ENCODE peak calls at places on chromosomes 13 and 19, in six cellular contexts. B is central memory CD8-positive, alpha-beta T cell; L is kidney glomerular epithelial cell; J is lower lobe of right lung; T is cardiac muscle cell; C is HT1080. H is an unnamed sample.

GRCh38 chr19:15418112-15418587 is 638 bp downstream of the AKAP8L start:
- DNase-seq in C (no peak), B (no peak), L (peak; percentile 26), T (peak; percentile 50), J (no peak), H (peak; percentile 49)

GRCh38 chr13:102900193-102900608 is 54.4 kb downstream of the ERCC5 start:
- DNase-seq in C (no peak), B (no peak), L (no peak), J (no peak), T (no peak), H (no peak)

GRCh38 chr19:42097461-42097860 is 21.5 kb downstream of the ZNF574 start:
- DNase-seq in B (no peak), T (no peak), L (no peak), C (no peak), J (no peak), H (no peak)

GRCh38 chr13:88246239-88246638 is 575.1 kb downstream of the SLITRK5 start:
- DNase-seq in L (no peak), T (no peak), C (no peak), B (no peak), J (no peak), H (no peak)

GRCh38 chr13:50531917-50532899 is 311.3 kb downstream of the DLEU7 start:
- DNase-seq in B (no peak), C (peak; percentile 46), J (no peak), T (peak; percentile 67), L (peak; percentile 43), H (peak; percentile 49)

GRCh38 chr19:54190942-54191670 is at the start of gene TSEN34:
- DNase-seq in B (no peak), T (peak; percentile 91), J (peak; percentile 93), C (no peak), L (peak; percentile 79), H (no peak)

GRCh38 chr19:18966304-18966703 is 25.3 kb upstream of the HOMER3 start:
- DNase-seq in J (no peak), T (no peak), B (no peak), L (no peak), C (no peak), H (no peak)

GRCh38 chr19:1446713-1447564 is 3.0 kb upstream of the APC2 start:
- DNase-seq in L (no peak), B (no peak), C (no peak), T (no peak), J (no peak), H (no peak)

GRCh38 chr13:113848431-113849260 is 15.2 kb downstream of the GAS6 start:
- DNase-seq in B (no peak), T (no peak), J (no peak), C (no peak), L (no peak), H (no peak)

GRCh38 chr19:40217027-40217810 is 965 bp downstream of the TTC9B start:
- DNase-seq in B (no peak), J (peak; percentile 73), T (no peak), C (no peak), L (no peak), H (no peak)

GRCh38 chr13:95805921-95806320 is 129.0 kb downstream of the DNAJC3 start:
- DNase-seq in J (no peak), L (no peak), B (no peak), C (no peak), T (no peak), H (no peak)

GRCh38 chr19:1087813-1088418 is 7.3 kb downstream of the POLR2E start:
- DNase-seq in J (peak; percentile 84), L (no peak), T (no peak), C (no peak), B (no peak), H (no peak)

GRCh38 chr13:42746846-42747245 is 34.5 kb upstream of the FAM216B start:
- DNase-seq in C (peak; percentile 42), B (no peak), J (no peak), T (no peak), L (no peak), H (no peak)

GRCh38 chr19:43562698-43563241 is 12.6 kb downstream of the XRCC1 start:
- DNase-seq in C (peak; percentile 100), L (peak; percentile 43), T (peak; percentile 88), B (peak; percentile 66), J (peak; percentile 88), H (peak; percentile 65)

GRCh38 chr19:12597594-12597993 is 13.0 kb downstream of the ZNF490 start:
- DNase-seq in C (no peak), T (no peak), L (no peak), J (no peak), B (no peak), H (no peak)

GRCh38 chr19:31408460-31409124 is 59.4 kb upstream of the TSHZ3 start:
- DNase-seq in L (peak; percentile 65), C (peak; percentile 93), T (peak; percentile 98), B (no peak), J (no peak), H (peak; percentile 27)

GRCh38 chr13:109211616-109212015 is 574.8 kb downstream of the IRS2 start:
- DNase-seq in J (no peak), C (no peak), B (no peak), L (no peak), T (no peak), H (peak; percentile 30)

GRCh38 chr13:27641711-27642502 is 20.2 kb downstream of the POLR1D start:
- DNase-seq in B (no peak), L (no peak), J (no peak), C (no peak), T (no peak), H (no peak)

GRCh38 chr13:91574756-91575155 is 176.3 kb downstream of the GPC5 start:
- DNase-seq in J (no peak), C (no peak), L (no peak), T (peak; percentile 3), B (no peak), H (peak; percentile 11)

GRCh38 chr13:72255908-72256307 is 388.9 kb upstream of the DACH1 start:
- DNase-seq in J (no peak), C (peak; percentile 61), B (no peak), L (peak; percentile 42), T (peak; percentile 2), H (peak; percentile 66)

GRCh38 chr19:48818234-48818823 is 7.5 kb upstream of the BCAT2 start:
- DNase-seq in C (no peak), L (no peak), T (no peak), B (no peak), J (peak; percentile 83), H (no peak)

GRCh38 chr13:32951580-32951979 is 64.6 kb upstream of the KL start:
- DNase-seq in J (no peak), B (no peak), T (no peak), C (no peak), L (no peak), H (no peak)

GRCh38 chr13:105410602-105411001 is 1124.9 kb downstream of the EFNB2 start:
- DNase-seq in B (no peak), T (peak; percentile 61), L (no peak), J (peak; percentile 65), C (peak; percentile 16), H (no peak)

GRCh38 chr19:18915639-18916038 is 3.5 kb downstream of the COPE start:
- DNase-seq in C (no peak), L (no peak), B (no peak), J (no peak), T (peak; percentile 40), H (peak; percentile 25)

GRCh38 chr19:33221641-33222040 is 4.0 kb downstream of the SLC7A10 start:
- DNase-seq in C (peak; percentile 27), L (no peak), T (peak; percentile 32), B (no peak), J (no peak), H (no peak)

GRCh38 chr13:80010846-80011245 is 330.1 kb downstream of the SPRY2 start:
- DNase-seq in T (no peak), B (no peak), J (no peak), C (no peak), L (no peak), H (no peak)

GRCh38 chr13:79647518-79647917 is 166.6 kb downstream of the NDFIP2 start:
- DNase-seq in B (no peak), J (no peak), L (peak; percentile 43), C (peak; percentile 6), T (no peak), H (peak; percentile 85)

GRCh38 chr19:14410775-14411134 is 8.4 kb downstream of the DDX39A start:
- DNase-seq in J (no peak), T (no peak), L (no peak), C (no peak), B (no peak), H (no peak)

GRCh38 chr13:27401210-27401609 is 23.2 kb upstream of the GTF3A start:
- DNase-seq in T (no peak), B (no peak), L (no peak), C (no peak), J (peak; percentile 59), H (peak; percentile 8)

GRCh38 chr13:109610517-109610916 is 175.9 kb downstream of the IRS2 start:
- DNase-seq in C (peak; percentile 26), T (peak; percentile 19), B (peak; percentile 14), J (peak; percentile 69), L (no peak), H (no peak)

GRCh38 chr19:56332695-56333094 is 18.1 kb upstream of the ZSCAN5A start:
- DNase-seq in C (no peak), J (no peak), B (no peak), L (no peak), T (no peak), H (no peak)

H was measured in renal cortical epithelial cell.